ENCODE peak calls at places on chromosomes 6 and 20, in six cellular contexts. V is psoas muscle, D is bronchial epithelial cell, N is esophagus squamous epithelium, A is heart right ventricle, Y is lung. F is an unnamed sample.
A peak's percentile ranks its signal among the peaks of the same experiment; 100 is the strongest.

GRCh38 chr6:121260651-121261102 is 73.6 kb downstream of the TBC1D32 start:
- DNase-seq in V (peak; percentile 65), D (no peak), N (no peak), A (peak; percentile 59), Y (no peak), F (no peak)

GRCh38 chr6:26284537-26285142 is 80.4 kb upstream of the BTN3A2 start:
- DNase-seq in V (peak; percentile 74), D (peak; percentile 43), N (no peak), A (peak; percentile 48), Y (peak; percentile 56), F (peak; percentile 36)

GRCh38 chr6:69706724-69707123 is 90.1 kb downstream of the LMBRD1 start:
- DNase-seq in V (no peak), D (no peak), N (no peak), A (no peak), Y (no peak), F (no peak)

GRCh38 chr6:33248643-33248931 is 23.1 kb downstream of the VPS52 start:
- DNase-seq in V (no peak), D (no peak), N (peak; percentile 60), A (no peak), Y (peak; percentile 31), F (peak; percentile 19)

GRCh38 chr6:122553697-122554096 is 56.5 kb upstream of the PKIB start:
- DNase-seq in V (no peak), D (no peak), N (no peak), A (no peak), Y (no peak), F (no peak)

GRCh38 chr6:24520929-24521546 is 26.3 kb downstream of the ALDH5A1 start:
- DNase-seq in V (peak; percentile 74), D (peak; percentile 27), N (no peak), A (peak; percentile 14), Y (peak; percentile 52), F (no peak)

GRCh38 chr6:22071655-22072054 is 225.2 kb downstream of the PRL start:
- DNase-seq in V (no peak), D (peak; percentile 21), N (no peak), A (peak; percentile 74), Y (no peak), F (peak; percentile 39)

GRCh38 chr6:98641929-98642328 is 192.4 kb upstream of the POU3F2 start:
- DNase-seq in V (no peak), D (no peak), N (no peak), A (no peak), Y (no peak), F (no peak)

GRCh38 chr6:5202941-5203340 is 57.8 kb downstream of the LYRM4 start:
- DNase-seq in V (no peak), D (no peak), N (no peak), A (no peak), Y (no peak), F (no peak)

GRCh38 chr6:25882066-25882496 is 8.0 kb upstream of the SLC17A3 start:
- DNase-seq in V (peak; percentile 50), D (no peak), N (no peak), A (peak; percentile 8), Y (no peak), F (no peak)

GRCh38 chr6:28727559-28728211 is 196.1 kb downstream of the TRIM27 start:
- DNase-seq in V (no peak), D (no peak), N (no peak), A (no peak), Y (no peak), F (no peak)

GRCh38 chr6:1796706-1797529 is 187.2 kb downstream of the FOXC1 start:
- DNase-seq in V (no peak), D (no peak), N (no peak), A (no peak), Y (no peak), F (no peak)

GRCh38 chr6:105389543-105389942 is 13.3 kb downstream of the PREP start:
- DNase-seq in V (no peak), D (no peak), N (no peak), A (no peak), Y (no peak), F (no peak)

GRCh38 chr6:152232494-152233151 is 404.5 kb downstream of the SYNE1 start:
- DNase-seq in V (no peak), D (no peak), N (no peak), A (no peak), Y (no peak), F (no peak)

GRCh38 chr6:25130518-25130917 is 148.7 kb upstream of the CARMIL1 start:
- DNase-seq in V (no peak), D (no peak), N (no peak), A (no peak), Y (no peak), F (no peak)

GRCh38 chr6:122141246-122141645 is 258.2 kb upstream of the HSF2 start:
- DNase-seq in V (no peak), D (no peak), N (no peak), A (no peak), Y (no peak), F (no peak)

GRCh38 chr6:79872986-79873385 is 74.4 kb downstream of the ELOVL4 start:
- DNase-seq in V (no peak), D (peak; percentile 99), N (no peak), A (no peak), Y (no peak), F (no peak)

GRCh38 chr6:31897612-31898199 is at the start of gene EHMT2:
- DNase-seq in V (peak; percentile 93), D (peak; percentile 59), N (no peak), A (peak; percentile 85), Y (peak; percentile 85), F (no peak)

GRCh38 chr20:47749367-47749766 is 35.9 kb downstream of the SULF2 start:
- DNase-seq in V (no peak), D (peak; percentile 23), N (no peak), A (peak; percentile 47), Y (no peak), F (no peak)

GRCh38 chr6:110537208-110538123 is 61.1 kb upstream of the SLC22A16 start:
- DNase-seq in V (no peak), D (peak; percentile 97), N (no peak), A (no peak), Y (no peak), F (peak; percentile 95)

GRCh38 chr6:40378725-40379074 is 208.5 kb downstream of the LRFN2 start:
- DNase-seq in V (no peak), D (no peak), N (no peak), A (no peak), Y (no peak), F (no peak)

GRCh38 chr6:152094992-152095592 is 287.6 kb downstream of the ESR1 start:
- DNase-seq in V (peak; percentile 91), D (peak; percentile 100), N (no peak), A (peak; percentile 64), Y (peak; percentile 77), F (peak; percentile 93)

GRCh38 chr6:41878961-41879405 is 16.2 kb downstream of the USP49 start:
- DNase-seq in V (no peak), D (peak; percentile 8), N (no peak), A (no peak), Y (no peak), F (no peak)

GRCh38 chr6:3355358-3356055 is 96.8 kb downstream of the PSMG4 start:
- DNase-seq in V (peak; percentile 71), D (no peak), N (no peak), A (peak; percentile 32), Y (no peak), F (no peak)
- H3K4me3 ChIP-seq in V (peak overlapping the region; percentile 56), D (no peak overlapping the region), N (no peak overlapping the region), A (no peak overlapping the region), Y (no peak overlapping the region), F (peak overlapping the region; percentile 32)

DNA sequence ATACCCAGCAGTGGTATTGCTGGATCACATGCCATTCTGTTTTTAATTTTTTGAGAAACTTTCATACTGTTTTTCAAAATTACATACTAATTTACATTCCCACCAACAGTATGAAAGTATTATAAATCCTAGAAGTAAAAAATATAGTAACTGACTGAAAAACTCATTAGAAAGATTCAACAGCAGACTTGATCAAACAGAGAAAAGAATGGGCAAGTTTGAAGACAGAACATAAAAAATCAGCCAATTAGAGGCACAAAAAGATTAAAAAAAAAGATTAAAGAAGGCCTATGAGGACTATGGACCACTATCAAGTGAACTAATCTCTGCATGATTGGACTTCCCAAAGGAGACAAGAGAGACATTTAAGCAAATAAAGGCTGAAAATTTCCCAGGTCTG is 144.0 kb upstream of the GRIK2 start:
- DNase-seq in V (no peak), D (no peak), N (no peak), A (no peak), Y (no peak), F (no peak)
- TF ChIP-seq CTCF in V (no peak), D (no peak), N (no peak), A (no peak), Y (no peak), F (no peak)

DNA sequence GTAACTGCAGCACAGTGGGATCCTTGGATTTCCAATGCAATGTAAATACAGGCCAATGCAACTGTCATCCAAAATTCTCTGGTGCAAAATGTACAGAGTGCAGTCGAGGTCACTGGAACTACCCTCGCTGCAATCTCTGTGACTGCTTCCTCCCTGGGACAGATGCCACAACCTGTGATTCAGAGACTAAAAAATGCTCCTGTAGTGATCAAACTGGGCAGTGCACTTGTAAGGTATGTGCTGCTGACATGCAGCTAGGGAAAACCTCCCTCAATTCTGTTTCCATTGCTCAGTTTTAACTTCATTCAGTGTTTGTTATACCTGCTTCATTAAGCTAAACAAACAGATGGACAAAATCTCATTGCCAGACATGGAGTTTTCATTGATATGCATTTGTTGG is 397.1 kb downstream of the ARHGAP18 start:
- DNase-seq in V (no peak), D (peak; percentile 57), N (no peak), A (peak; percentile 17), Y (no peak), F (peak; percentile 40)
- H3K4me3 ChIP-seq in V (no peak overlapping the region), D (no peak overlapping the region), N (no peak overlapping the region), A (no peak overlapping the region), Y (no peak overlapping the region), F (no peak overlapping the region)

DNA sequence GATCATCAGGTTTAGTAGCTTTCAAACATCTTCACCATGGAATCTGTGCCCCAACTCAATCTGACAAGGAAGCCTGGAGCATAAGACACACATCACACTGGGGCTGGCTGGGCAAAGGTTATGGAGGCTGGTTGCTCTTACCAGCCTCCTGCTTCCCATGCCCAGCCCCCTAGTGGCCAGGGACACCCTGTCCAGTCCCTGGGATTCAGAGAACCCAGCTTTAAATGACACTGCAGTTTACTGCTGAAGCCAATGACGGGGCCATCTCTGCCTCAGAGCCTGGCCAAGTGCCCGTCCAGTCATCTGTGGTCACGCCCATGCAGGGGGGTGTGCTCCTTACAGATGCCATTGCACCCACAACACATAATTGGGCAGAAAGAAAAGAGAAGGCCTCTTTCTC is 272.9 kb downstream of the SMOC2 start:
- DNase-seq in V (no peak), D (no peak), N (no peak), A (no peak), Y (no peak), F (no peak)
- TF ChIP-seq CTCF in V (no peak), D (peak; percentile 25), N (peak; percentile 21), A (peak; percentile 13), Y (no peak), F (no peak)

GRCh38 chr6:111952326-111952725 is 79.1 kb upstream of the FYN start:
- DNase-seq in V (no peak), D (peak; percentile 20), N (no peak), A (no peak), Y (no peak), F (no peak)

GRCh38 chr6:111958534-111958933 is 85.3 kb upstream of the FYN start:
- DNase-seq in V (no peak), D (no peak), N (no peak), A (no peak), Y (no peak), F (no peak)

GRCh38 chr6:111956098-111956497 is 82.8 kb upstream of the FYN start:
- DNase-seq in V (no peak), D (no peak), N (no peak), A (no peak), Y (no peak), F (no peak)

GRCh38 chr6:111952821-111953535 is 79.7 kb upstream of the FYN start:
- DNase-seq in V (no peak), D (peak; percentile 68), N (no peak), A (no peak), Y (no peak), F (no peak)

GRCh38 chr6:111957623-111958315 is 84.5 kb upstream of the FYN start:
- DNase-seq in V (no peak), D (no peak), N (no peak), A (no peak), Y (no peak), F (no peak)
- H3K4me3 ChIP-seq in V (no peak overlapping the region), D (no peak overlapping the region), N (no peak overlapping the region), A (no peak overlapping the region), Y (no peak overlapping the region), F (no peak overlapping the region)

F was measured in retinal pigment epithelial cell.